ENCODE peak calls at places on chromosome 20, in seven cellular contexts. H is K562, F is HCT116, R is SK-N-SH, I is H1, D is HepG2, Y is GM12878. A is an unnamed sample.

GRCh38 chr20:2385496-2385895 is 4.8 kb downstream of the TGM6 start:
- DNase-seq in D (no peak), R (no peak), I (no peak), Y (no peak), H (no peak), F (no peak), A (no peak)

GRCh38 chr20:23361108-23361650 is 803 bp upstream of the GZF1 start:
- DNase-seq in H (no peak), D (peak; percentile 74), F (no peak), I (no peak), Y (no peak), R (no peak), A (no peak)

GRCh38 chr20:37622728-37623127 is 71.1 kb upstream of the CTNNBL1 start:
- DNase-seq in D (no peak), R (no peak), H (no peak), Y (no peak), I (no peak), F (no peak), A (no peak)

GRCh38 chr20:51542033-51542893 is at the start of gene NFATC2:
- DNase-seq in H (peak; percentile 96), I (peak; percentile 23), Y (no peak), D (peak; percentile 65), F (no peak), R (peak; percentile 90), A (peak; percentile 97)

GRCh38 chr20:34713194-34713943 is 9.2 kb downstream of the TP53INP2 start:
- DNase-seq in I (no peak), D (peak; percentile 91), H (peak; percentile 92), F (peak; percentile 67), Y (peak; percentile 57), R (peak; percentile 71), A (no peak)

GRCh38 chr20:31815408-31816188 is 3.6 kb upstream of the MYLK2 start:
- DNase-seq in Y (no peak), R (peak; percentile 62), D (no peak), H (no peak), F (no peak), I (no peak), A (no peak)

GRCh38 chr20:23165964-23166363 is 79.8 kb upstream of the CD93 start:
- DNase-seq in F (no peak), D (no peak), R (no peak), I (no peak), Y (no peak), H (no peak), A (no peak)

GRCh38 chr20:62473717-62474584 is 1.8 kb downstream of the GATA5 start:
- DNase-seq in Y (no peak), D (no peak), F (no peak), I (no peak), H (no peak), R (no peak), A (no peak)

GRCh38 chr20:37533154-37533715 is 5.6 kb upstream of the BLCAP start:
- DNase-seq in Y (no peak), D (no peak), F (no peak), R (no peak), H (no peak), I (no peak), A (no peak)

GRCh38 chr20:32520927-32521203 is 64.3 kb downstream of the NOL4L start:
- DNase-seq in H (no peak), R (no peak), F (no peak), D (no peak), Y (no peak), I (no peak), A (no peak)

GRCh38 chr20:23049933-23050838 is 714 bp upstream of the THBD start:
- DNase-seq in I (no peak), R (no peak), D (no peak), F (no peak), Y (no peak), H (no peak), A (peak; percentile 27)

GRCh38 chr20:53813728-53814459 is 220.3 kb upstream of the ZNF217 start:
- DNase-seq in D (no peak), H (no peak), Y (no peak), I (no peak), R (no peak), F (no peak), A (no peak)

GRCh38 chr20:31527266-31527665 is 13.0 kb downstream of the HM13 start:
- DNase-seq in H (no peak), I (no peak), D (no peak), R (no peak), Y (no peak), F (no peak), A (no peak)

GRCh38 chr20:32777177-32777956 is 15.2 kb downstream of the DNMT3B start:
- DNase-seq in I (no peak), Y (no peak), R (no peak), D (peak; percentile 56), F (no peak), H (no peak), A (no peak)

GRCh38 chr20:36613974-36614373 is 8.4 kb downstream of the RAB5IF start:
- DNase-seq in H (no peak), D (no peak), F (no peak), R (no peak), I (no peak), Y (no peak), A (no peak)

GRCh38 chr20:48366230-48366629 is 461.6 kb downstream of the PREX1 start:
- DNase-seq in I (no peak), F (no peak), Y (no peak), R (no peak), D (no peak), H (no peak), A (no peak)

GRCh38 chr20:32495949-32496348 is 89.2 kb downstream of the NOL4L start:
- DNase-seq in I (no peak), H (no peak), Y (no peak), F (no peak), D (no peak), R (no peak), A (no peak)

GRCh38 chr20:15976047-15976731 is 597.1 kb downstream of the KIF16B start:
- DNase-seq in Y (no peak), F (no peak), R (no peak), D (no peak), H (no peak), I (peak; percentile 64), A (no peak)

GRCh38 chr20:6473197-6473596 is 294.3 kb upstream of the BMP2 start:
- DNase-seq in F (no peak), D (no peak), H (no peak), I (no peak), R (no peak), Y (no peak), A (no peak)

GRCh38 chr20:34824026-34824860 is 1.2 kb downstream of the NCOA6 start:
- DNase-seq in F (peak; percentile 82), Y (peak; percentile 58), R (peak; percentile 50), I (peak; percentile 15), D (peak; percentile 79), H (peak; percentile 80), A (peak; percentile 80)

GRCh38 chr20:61514018-61514755 is 262.1 kb downstream of the CDH4 start:
- DNase-seq in I (no peak), D (no peak), Y (no peak), F (no peak), H (no peak), R (no peak), A (no peak)

GRCh38 chr20:50371878-50372769 is 138.1 kb upstream of the PTPN1 start:
- DNase-seq in F (no peak), H (no peak), R (no peak), I (no peak), D (peak; percentile 55), Y (no peak), A (peak; percentile 80)
- TF ChIP-seq JUND in F (no peak), H (no peak), R (no peak), I (no peak), D (no peak), Y (no peak), A (no peak)

GRCh38 chr20:10306440-10307358 is 88.1 kb downstream of the SNAP25 start:
- DNase-seq in Y (no peak), R (no peak), F (no peak), I (no peak), H (no peak), D (no peak), A (no peak)
- TF ChIP-seq JUND in Y (no peak), R (peak; percentile 99), F (no peak), I (no peak), H (no peak), D (no peak), A (no peak)

GRCh38 chr20:1362484-1362883 is 30.4 kb downstream of the FKBP1A start:
- DNase-seq in Y (no peak), H (no peak), R (no peak), D (no peak), I (no peak), F (no peak), A (no peak)

GRCh38 chr20:1363522-1363921 is 29.3 kb downstream of the FKBP1A start:
- DNase-seq in F (no peak), H (no peak), I (no peak), R (no peak), Y (no peak), D (no peak), A (no peak)

GRCh38 chr20:1353956-1354355 is 25.0 kb upstream of the SDCBP2 start:
- DNase-seq in Y (no peak), H (no peak), D (no peak), R (no peak), F (no peak), I (no peak), A (no peak)

GRCh38 chr20:1360094-1360493 is 31.2 kb upstream of the SDCBP2 start:
- DNase-seq in D (no peak), H (no peak), I (no peak), Y (no peak), R (no peak), F (no peak), A (no peak)

GRCh38 chr20:1357921-1358671 is 29.2 kb upstream of the SDCBP2 start:
- DNase-seq in H (no peak), Y (no peak), D (no peak), R (no peak), F (no peak), I (no peak), A (no peak)
- TF ChIP-seq JUND in H (no peak), Y (no peak), D (no peak), R (peak; percentile 19), F (no peak), I (no peak), A (no peak)

GRCh38 chr20:20409326-20409725 is 41.4 kb downstream of the INSM1 start:
- DNase-seq in H (no peak), R (no peak), I (no peak), F (no peak), D (no peak), Y (no peak), A (no peak)

GRCh38 chr20:20411841-20412240 is 43.9 kb downstream of the INSM1 start:
- DNase-seq in Y (no peak), R (no peak), F (no peak), D (no peak), I (no peak), H (no peak), A (no peak)

GRCh38 chr20:20412750-20413149 is 44.8 kb downstream of the INSM1 start:
- DNase-seq in Y (no peak), D (no peak), H (no peak), R (no peak), I (no peak), F (no peak), A (no peak)

GRCh38 chr20:20411382-20411781 is 43.5 kb downstream of the INSM1 start:
- DNase-seq in F (no peak), I (no peak), Y (no peak), H (no peak), D (no peak), R (no peak), A (no peak)

DNA sequence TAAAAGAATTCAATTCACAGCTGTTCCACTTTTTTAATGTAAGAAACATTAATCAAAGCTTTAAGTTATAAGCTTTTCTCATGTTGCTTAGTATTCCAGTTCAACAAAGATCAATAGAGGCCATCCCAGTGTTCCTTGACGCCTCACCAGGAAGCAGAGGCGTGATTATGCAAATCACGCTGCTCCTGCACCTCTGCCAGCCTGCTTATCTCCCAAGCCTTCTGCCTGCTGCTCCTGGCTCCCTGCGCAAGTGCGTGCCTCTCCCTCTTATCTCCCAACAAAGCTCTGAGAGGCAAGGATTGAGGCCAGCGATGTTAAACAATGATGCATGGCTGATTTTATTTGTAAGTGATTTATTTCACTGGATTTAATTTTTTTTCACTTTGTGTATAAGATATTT is 42.8 kb downstream of the INSM1 start:
- DNase-seq in F (no peak), D (no peak), R (peak; percentile 66), Y (no peak), H (peak; percentile 18), I (peak; percentile 17), A (no peak)
- TF ChIP-seq JUND in F (no peak), D (no peak), R (no peak), Y (no peak), H (no peak), I (no peak), A (no peak)